ENCODE peak calls at places on chromosome 18, in five cellular contexts. F is fibroblast of mammary gland; W is WERI-Rb-1; K is cardiac muscle cell; O is CD4-positive, alpha-beta T cell. P is an unnamed sample.

GRCh38 chr18:78293516-78293915 is 686.1 kb upstream of the SALL3 start:
- DNase-seq in O (no peak), K (no peak), W (no peak), F (no peak), P (no peak)

GRCh38 chr18:54109131-54109683 is 115.3 kb downstream of the MBD2 start:
- DNase-seq in O (no peak), F (peak; percentile 48), W (no peak), K (peak; percentile 15), P (no peak)

GRCh38 chr18:26487437-26487836 is 60.9 kb downstream of the KCTD1 start:
- DNase-seq in F (peak; percentile 43), O (no peak), W (no peak), K (peak; percentile 41), P (no peak)

GRCh38 chr18:22606563-22607283 is 189.0 kb upstream of the CTAGE1 start:
- DNase-seq in W (no peak), O (no peak), F (no peak), K (peak; percentile 90), P (no peak)

GRCh38 chr18:54530285-54530684 is 60.8 kb upstream of the DYNAP start:
- DNase-seq in F (no peak), W (no peak), K (no peak), O (no peak), P (no peak)

GRCh38 chr18:66749475-66750035 is 145.7 kb upstream of the CDH19 start:
- DNase-seq in W (no peak), O (no peak), F (no peak), K (peak; percentile 14), P (no peak)

GRCh38 chr18:12886498-12887126 is 2.6 kb upstream of the PTPN2 start:
- DNase-seq in W (peak; percentile 40), K (no peak), F (peak; percentile 20), O (no peak), P (no peak)

GRCh38 chr18:50190236-50190635 is 4.7 kb downstream of the MYO5B start:
- DNase-seq in W (no peak), F (peak; percentile 45), O (no peak), K (no peak), P (no peak)

GRCh38 chr18:9095297-9096012 is 7.0 kb upstream of the NDUFV2 start:
- DNase-seq in K (peak; percentile 57), W (no peak), F (no peak), O (peak; percentile 47), P (no peak)

GRCh38 chr18:3447035-3447894 is 2.7 kb upstream of the TGIF1 start:
- DNase-seq in K (peak; percentile 88), W (peak; percentile 37), F (peak; percentile 66), O (no peak), P (peak; percentile 48)

GRCh38 chr18:35616664-35617423 is 35.3 kb downstream of the GALNT1 start:
- DNase-seq in F (peak; percentile 82), W (no peak), K (peak; percentile 77), O (peak; percentile 59), P (peak; percentile 24)

GRCh38 chr18:23784811-23785245 is 95.6 kb downstream of the LAMA3 start:
- DNase-seq in K (peak; percentile 66), O (no peak), W (no peak), F (peak; percentile 90), P (peak; percentile 22)

GRCh38 chr18:681985-682384 is 24.5 kb downstream of the TYMS start:
- DNase-seq in O (peak; percentile 31), F (no peak), W (no peak), K (no peak), P (no peak)

GRCh38 chr18:13137041-13137938 is 81.3 kb upstream of the LDLRAD4 start:
- DNase-seq in K (peak; percentile 47), F (no peak), W (no peak), O (no peak), P (no peak)

GRCh38 chr18:12993439-12993838 is 2.3 kb downstream of the CEP192 start:
- DNase-seq in W (no peak), K (no peak), O (no peak), F (no peak), P (no peak)

GRCh38 chr18:48459016-48459415 is 49.8 kb upstream of the ZBTB7C start:
- DNase-seq in K (no peak), F (no peak), W (no peak), O (no peak), P (no peak)

GRCh38 chr18:63701952-63702351 is 808 bp upstream of the SERPINB11 start:
- DNase-seq in F (no peak), W (no peak), O (no peak), K (no peak), P (no peak)

GRCh38 chr18:53375641-53376040 is 848.8 kb downstream of the MBD2 start:
- DNase-seq in W (no peak), O (no peak), K (no peak), F (no peak), P (no peak)

DNA sequence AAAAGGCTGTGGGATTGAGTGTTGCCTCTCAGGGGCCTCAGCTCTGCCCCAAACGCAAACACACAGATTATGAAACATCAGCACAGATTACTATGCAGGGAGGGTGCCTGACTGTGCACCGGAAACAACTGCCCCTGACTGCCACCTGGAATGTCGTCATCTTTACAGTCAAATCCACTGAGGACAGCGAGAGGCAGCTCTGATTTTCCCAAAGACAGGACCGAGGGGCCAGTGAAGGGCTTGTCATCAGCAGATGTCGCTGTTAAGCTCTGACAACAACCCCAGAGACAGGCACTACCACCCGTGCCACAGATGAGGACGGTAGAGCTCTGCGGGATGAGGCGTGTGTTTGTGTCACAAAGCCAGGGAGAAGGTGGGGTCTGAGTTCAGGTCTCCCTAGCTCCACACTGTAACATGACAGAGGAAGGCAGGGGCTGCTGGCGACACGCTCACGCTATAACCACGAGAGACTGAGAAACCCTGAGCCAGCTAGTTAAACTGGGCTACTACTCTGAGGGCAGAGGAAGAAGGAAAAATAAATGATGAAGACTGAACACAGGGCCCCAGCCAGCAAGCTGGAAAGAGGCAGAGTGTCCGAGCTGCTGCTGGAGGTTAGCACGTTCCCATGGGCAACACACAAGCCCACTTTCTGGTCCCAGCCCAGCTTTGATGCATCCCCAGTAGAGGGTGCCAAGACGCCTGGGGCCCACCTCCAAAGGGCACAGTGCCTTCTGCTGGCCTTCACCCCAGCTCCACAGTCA is 47.0 kb downstream of the PARD6G start:
- DNase-seq in O (no peak), F (no peak), K (peak; percentile 10), W (peak; percentile 82), P (no peak)
- TF ChIP-seq CTCF in O (no peak), F (no peak), K (peak; percentile 15), W (peak; percentile 89), P (no peak)

GRCh38 chr18:58088723-58089074 is 44.7 kb downstream of the NEDD4L start:
- DNase-seq in K (no peak), W (no peak), O (no peak), F (no peak), P (no peak)

GRCh38 chr18:58093311-58093790 is 49.3 kb downstream of the NEDD4L start:
- DNase-seq in W (no peak), K (no peak), O (no peak), F (no peak), P (no peak)

GRCh38 chr18:58091099-58091611 is 47.1 kb downstream of the NEDD4L start:
- DNase-seq in K (no peak), F (no peak), O (no peak), W (no peak), P (no peak)

DNA sequence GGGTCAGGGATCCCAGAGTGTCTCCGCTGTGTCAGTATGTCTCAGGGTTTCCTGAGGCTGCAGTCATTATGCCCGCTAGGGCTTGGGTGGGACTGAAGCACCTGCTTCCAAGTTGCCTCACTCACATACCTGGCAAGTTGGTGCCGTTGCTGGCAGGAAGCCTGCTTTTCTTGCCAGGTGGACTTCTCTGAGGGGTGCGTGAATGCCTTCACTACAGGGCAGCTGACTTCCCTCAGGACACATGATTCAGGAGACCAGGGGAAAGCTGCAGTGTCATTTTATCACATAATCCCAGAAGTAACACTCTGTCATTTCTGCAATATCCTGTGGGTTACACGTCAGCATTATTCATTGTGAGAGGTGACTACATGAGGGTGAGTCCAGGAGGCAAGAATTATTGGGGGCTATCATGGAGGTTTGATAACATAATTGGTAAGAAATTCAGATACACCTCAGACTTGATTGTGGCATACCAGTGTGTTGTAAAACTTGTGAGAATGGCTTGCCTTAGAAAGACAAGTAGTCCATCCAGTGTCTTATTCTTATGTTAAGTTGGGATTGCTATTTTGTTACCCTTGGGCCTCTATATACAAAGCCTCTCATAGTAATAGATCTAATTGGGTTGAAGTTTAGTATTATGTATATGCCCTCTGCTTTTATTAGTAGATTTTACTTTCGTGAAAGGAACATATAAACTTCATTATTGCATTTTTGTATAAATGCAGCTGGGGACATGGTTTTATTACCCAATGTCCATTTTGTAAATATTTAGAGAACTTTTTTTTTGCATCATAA is 44.1 kb downstream of the NEDD4L start:
- DNase-seq in F (peak; percentile 3), W (no peak), O (no peak), K (no peak), P (no peak)
- TF ChIP-seq CTCF in F (no peak), W (no peak), O (no peak), K (no peak), P (no peak)

GRCh38 chr18:38047820-38048219 is 482.2 kb upstream of the CELF4 start:
- DNase-seq in O (no peak), K (no peak), W (no peak), F (no peak), P (no peak)
- TF ChIP-seq CTCF in O (no peak), K (no peak), W (peak; percentile 73), F (no peak), P (no peak)

GRCh38 chr18:46073474-46074331 is 1.6 kb upstream of the PSTPIP2 start:
- DNase-seq in O (peak; percentile 33), K (peak; percentile 76), W (peak; percentile 60), F (peak; percentile 70), P (peak; percentile 68)
- TF ChIP-seq CTCF in O (peak; percentile 78), K (peak; percentile 62), W (peak; percentile 56), F (peak; percentile 63), P (peak; percentile 82)